ENCODE peak calls at places on chromosomes 7 and 10, in four cellular contexts. One of them, this sample, is unnamed.

GRCh38 chr7:31251441-31251840 is 89.1 kb downstream of the NEUROD6 start:
- DNase-seq in WTC11: no peak
- DNase-seq in HepG2: no peak
- DNase-seq in K562: no peak
- DNase-seq in this sample: no peak

GRCh38 chr7:32036557-32036956 is 33.6 kb downstream of the PDE1C start:
- DNase-seq in WTC11: no peak
- DNase-seq in HepG2: no peak
- DNase-seq in K562: no peak
- DNase-seq in this sample: no peak

GRCh38 chr7:158613481-158613880 is 25.9 kb upstream of the PTPRN2 start:
- DNase-seq in WTC11: no peak
- DNase-seq in HepG2: no peak
- DNase-seq in K562: no peak
- DNase-seq in this sample: peak

GRCh38 chr7:117041822-117042221 is 88.5 kb downstream of the ST7 start:
- DNase-seq in K562: no peak
- DNase-seq in HepG2: no peak
- DNase-seq in WTC11: no peak
- DNase-seq in this sample: no peak

GRCh38 chr7:152335900-152336571 is 99.8 kb downstream of the KMT2C start:
- DNase-seq in K562: no peak
- DNase-seq in HepG2: no peak
- DNase-seq in WTC11: no peak
- DNase-seq in this sample: no peak

GRCh38 chr10:100927266-100927665 is 14.5 kb downstream of the SLF2 start:
- DNase-seq in WTC11: no peak
- DNase-seq in HepG2: no peak
- DNase-seq in K562: no peak
- DNase-seq in this sample: no peak

GRCh38 chr10:52644678-52645434 is 127.7 kb downstream of the MBL2 start:
- DNase-seq in HepG2: peak
- DNase-seq in WTC11: peak
- DNase-seq in K562: peak
- DNase-seq in this sample: no peak

GRCh38 chr10:61164458-61165160 is 220.6 kb upstream of the RHOBTB1 start:
- DNase-seq in HepG2: peak
- DNase-seq in WTC11: no peak
- DNase-seq in K562: no peak
- DNase-seq in this sample: no peak

GRCh38 chr7:144403649-144404061 is at the start of gene NOBOX:
- DNase-seq in HepG2: no peak
- DNase-seq in WTC11: no peak
- DNase-seq in K562: no peak
- DNase-seq in this sample: no peak

GRCh38 chr10:12077580-12078180 is 8.9 kb downstream of the DHTKD1 start:
- DNase-seq in HepG2: no peak
- DNase-seq in K562: no peak
- DNase-seq in WTC11: no peak
- DNase-seq in this sample: peak

GRCh38 chr7:44259547-44260457 is 59.0 kb downstream of the YKT6 start:
- DNase-seq in HepG2: peak
- DNase-seq in K562: no peak
- DNase-seq in WTC11: no peak
- DNase-seq in this sample: no peak

GRCh38 chr7:37901890-37902524 is 14.6 kb downstream of the SFRP4 start:
- DNase-seq in HepG2: peak
- DNase-seq in WTC11: no peak
- DNase-seq in K562: no peak
- DNase-seq in this sample: no peak

GRCh38 chr7:65974191-65974801 is 7.7 kb downstream of the GUSB start:
- DNase-seq in WTC11: no peak
- DNase-seq in HepG2: no peak
- DNase-seq in K562: no peak
- DNase-seq in this sample: no peak

GRCh38 chr7:20199015-20199737 is 18.0 kb downstream of the MACC1 start:
- DNase-seq in WTC11: no peak
- DNase-seq in HepG2: no peak
- DNase-seq in K562: peak
- DNase-seq in this sample: peak

GRCh38 chr7:151924508-151924907 is 31.7 kb upstream of the GALNTL5 start:
- DNase-seq in WTC11: no peak
- DNase-seq in K562: no peak
- DNase-seq in HepG2: no peak
- DNase-seq in this sample: no peak

GRCh38 chr10:91435241-91435640 is 25.1 kb downstream of the HECTD2 start:
- DNase-seq in WTC11: no peak
- DNase-seq in HepG2: no peak
- DNase-seq in K562: no peak
- DNase-seq in this sample: no peak

GRCh38 chr10:49368256-49368655 is 27.6 kb downstream of the DRGX start:
- DNase-seq in HepG2: no peak
- DNase-seq in WTC11: no peak
- DNase-seq in K562: no peak
- DNase-seq in this sample: no peak

GRCh38 chr7:55439627-55440026 is 74.5 kb downstream of the LANCL2 start:
- DNase-seq in HepG2: no peak
- DNase-seq in K562: no peak
- DNase-seq in WTC11: no peak
- DNase-seq in this sample: no peak

GRCh38 chr7:4416436-4417092 is 265.5 kb upstream of the FOXK1 start:
- DNase-seq in HepG2: no peak
- DNase-seq in K562: peak
- DNase-seq in WTC11: no peak
- DNase-seq in this sample: no peak

GRCh38 chr7:159310457-159311171 is 165.9 kb upstream of the VIPR2 start:
- DNase-seq in HepG2: peak
- DNase-seq in WTC11: no peak
- DNase-seq in K562: no peak
- DNase-seq in this sample: no peak

GRCh38 chr10:48606530-48607355 is 1.9 kb upstream of the ARHGAP22 start:
- DNase-seq in K562: no peak
- DNase-seq in WTC11: no peak
- DNase-seq in HepG2: no peak
- DNase-seq in this sample: no peak

GRCh38 chr7:79529214-79529895 is 75.9 kb upstream of the MAGI2 start:
- DNase-seq in K562: no peak
- DNase-seq in WTC11: no peak
- DNase-seq in HepG2: no peak
- DNase-seq in this sample: no peak

GRCh38 chr7:79531905-79532304 is 78.4 kb upstream of the MAGI2 start:
- DNase-seq in HepG2: no peak
- DNase-seq in K562: no peak
- DNase-seq in WTC11: no peak
- DNase-seq in this sample: no peak

GRCh38 chr7:79528421-79528820 is 75.0 kb upstream of the MAGI2 start:
- DNase-seq in WTC11: no peak
- DNase-seq in HepG2: no peak
- DNase-seq in K562: no peak
- DNase-seq in this sample: no peak

GRCh38 chr7:79531116-79531515 is 77.6 kb upstream of the MAGI2 start:
- DNase-seq in HepG2: no peak
- DNase-seq in K562: no peak
- DNase-seq in WTC11: no peak
- DNase-seq in this sample: no peak

DNA sequence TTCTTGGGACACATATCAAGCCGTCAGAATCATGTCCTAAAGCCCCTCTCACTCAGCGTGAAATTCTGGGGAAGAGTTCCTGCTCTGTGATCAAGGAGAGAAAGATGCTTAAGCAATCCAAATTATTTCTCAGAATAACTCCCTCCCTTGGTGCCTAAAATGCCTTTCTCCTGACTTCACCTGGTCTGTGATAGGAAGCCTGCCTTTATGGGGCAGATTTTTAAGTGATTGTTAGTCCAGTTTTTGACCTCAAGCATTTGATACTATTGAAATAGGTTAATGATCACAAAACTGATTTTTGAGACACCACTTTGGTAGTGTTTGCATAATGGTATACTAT is 76.4 kb upstream of the MAGI2 start:
- DNase-seq in K562: no peak
- DNase-seq in HepG2: no peak
- DNase-seq in WTC11: no peak
- DNase-seq in this sample: no peak
- TF ChIP-seq CBFB in K562: no peak
- TF ChIP-seq CBFB in HepG2: no peak
- TF ChIP-seq CBFB in WTC11: no peak
- TF ChIP-seq CBFB in this sample: no peak

GRCh38 chr10:132698211-132698751 is 87.7 kb downstream of the NKX6-2 start:
- DNase-seq in WTC11: peak
- DNase-seq in K562: no peak
- DNase-seq in HepG2: no peak
- DNase-seq in this sample: no peak

GRCh38 chr10:132697568-132698200 is 88.3 kb downstream of the NKX6-2 start:
- DNase-seq in K562: no peak
- DNase-seq in HepG2: no peak
- DNase-seq in WTC11: peak
- DNase-seq in this sample: no peak

GRCh38 chr10:132698761-132699391 is 87.1 kb downstream of the NKX6-2 start:
- DNase-seq in WTC11: no peak
- DNase-seq in HepG2: no peak
- DNase-seq in K562: no peak
- DNase-seq in this sample: no peak

GRCh38 chr10:132696204-132696603 is 89.7 kb downstream of the NKX6-2 start:
- DNase-seq in WTC11: no peak
- DNase-seq in HepG2: no peak
- DNase-seq in K562: no peak
- DNase-seq in this sample: no peak

DNA sequence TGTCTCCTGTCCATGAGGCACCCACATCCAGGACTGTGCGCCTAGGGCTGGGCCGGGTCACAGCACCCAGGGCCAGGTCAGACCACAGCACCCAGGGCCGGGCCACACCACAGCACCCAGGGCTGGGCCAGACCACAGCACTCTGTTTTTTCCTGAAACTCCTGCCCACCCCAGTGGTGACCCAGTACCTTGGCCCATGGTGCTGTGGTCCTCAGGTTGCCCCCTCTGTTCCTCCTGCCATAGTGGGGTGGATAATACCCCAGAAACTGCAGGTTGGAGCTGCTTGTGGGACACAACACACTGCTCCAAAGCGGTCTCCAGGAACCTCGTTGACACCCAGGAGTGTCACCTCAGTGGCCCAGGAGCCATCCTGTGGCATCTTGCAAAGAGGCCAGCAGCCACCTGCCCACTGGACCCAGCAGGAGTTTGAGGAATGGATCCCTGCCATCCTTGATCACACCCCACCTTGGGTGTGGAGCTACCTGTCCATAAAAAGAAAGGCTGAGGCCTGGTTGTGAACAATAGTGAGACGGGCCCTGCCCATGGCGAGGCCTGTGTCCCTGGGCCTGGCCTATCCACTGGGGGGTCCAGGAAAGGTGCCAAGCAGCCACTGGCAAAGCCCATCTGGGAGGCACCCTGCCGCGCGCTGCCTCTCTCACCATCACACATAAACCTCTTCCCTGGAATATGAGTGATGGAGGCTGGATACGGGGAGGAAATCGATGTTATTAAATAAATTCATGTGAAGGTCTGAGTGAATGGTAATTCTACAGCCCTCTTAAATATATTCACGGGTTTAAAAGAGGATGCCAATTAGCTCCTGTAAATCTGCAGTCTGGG is 89.0 kb downstream of the NKX6-2 start:
- DNase-seq in HepG2: no peak
- DNase-seq in K562: no peak
- DNase-seq in WTC11: no peak
- DNase-seq in this sample: no peak
- TF ChIP-seq CBFB in HepG2: no peak
- TF ChIP-seq CBFB in K562: no peak
- TF ChIP-seq CBFB in WTC11: no peak
- TF ChIP-seq CBFB in this sample: no peak

GRCh38 chr7:119931230-119931824 is 341.6 kb upstream of the KCND2 start:
- DNase-seq in WTC11: no peak
- DNase-seq in HepG2: no peak
- DNase-seq in K562: peak
- DNase-seq in this sample: no peak

GRCh38 chr7:119929891-119930290 is 343.1 kb upstream of the KCND2 start:
- DNase-seq in K562: no peak
- DNase-seq in HepG2: no peak
- DNase-seq in WTC11: no peak
- DNase-seq in this sample: no peak

GRCh38 chr7:119936876-119937275 is 336.1 kb upstream of the KCND2 start:
- DNase-seq in HepG2: no peak
- DNase-seq in K562: no peak
- DNase-seq in WTC11: no peak
- DNase-seq in this sample: no peak

GRCh38 chr7:119937745-119938144 is 335.2 kb upstream of the KCND2 start:
- DNase-seq in HepG2: no peak
- DNase-seq in K562: no peak
- DNase-seq in WTC11: no peak
- DNase-seq in this sample: no peak

GRCh38 chr7:119935418-119936025 is 337.5 kb upstream of the KCND2 start:
- DNase-seq in WTC11: no peak
- DNase-seq in HepG2: peak
- DNase-seq in K562: no peak
- DNase-seq in this sample: no peak
- TF ChIP-seq CBFB in WTC11: no peak
- TF ChIP-seq CBFB in HepG2: no peak
- TF ChIP-seq CBFB in K562: no peak
- TF ChIP-seq CBFB in this sample: no peak

GRCh38 chr10:51342381-51342780 is 268.1 kb downstream of the PRKG1 start:
- DNase-seq in WTC11: no peak
- DNase-seq in HepG2: no peak
- DNase-seq in K562: no peak
- DNase-seq in this sample: no peak

GRCh38 chr10:51343391-51343790 is 269.1 kb downstream of the PRKG1 start:
- DNase-seq in WTC11: no peak
- DNase-seq in K562: no peak
- DNase-seq in HepG2: no peak
- DNase-seq in this sample: no peak

GRCh38 chr10:51344371-51344770 is 270.1 kb downstream of the PRKG1 start:
- DNase-seq in HepG2: no peak
- DNase-seq in K562: no peak
- DNase-seq in WTC11: no peak
- DNase-seq in this sample: no peak

DNA sequence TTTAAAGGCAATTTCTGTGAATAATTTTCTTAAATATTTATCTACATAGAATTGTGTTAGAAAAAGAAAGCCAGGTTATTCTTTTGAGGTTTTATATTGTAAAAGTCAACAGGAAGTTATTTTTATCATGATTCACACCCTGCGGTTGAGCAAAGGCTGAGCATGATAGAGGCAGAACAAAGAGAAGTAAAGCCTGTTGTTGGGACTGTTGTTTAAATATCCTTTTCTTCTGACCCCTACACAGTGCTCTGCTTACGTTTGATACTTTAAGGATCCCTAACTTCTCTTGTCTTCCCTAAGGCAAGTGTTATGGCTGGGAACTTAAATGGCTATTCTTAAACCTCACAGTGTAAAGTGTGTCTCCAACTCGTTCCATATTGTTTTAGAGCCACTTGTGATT is 266.9 kb downstream of the PRKG1 start:
- DNase-seq in HepG2: no peak
- DNase-seq in WTC11: no peak
- DNase-seq in K562: no peak
- DNase-seq in this sample: no peak
- TF ChIP-seq CBFB in HepG2: no peak
- TF ChIP-seq CBFB in WTC11: no peak
- TF ChIP-seq CBFB in K562: no peak
- TF ChIP-seq CBFB in this sample: no peak

GRCh38 chr7:90216080-90216674 is 4.6 kb downstream of the STEAP2 start:
- DNase-seq in WTC11: no peak
- DNase-seq in HepG2: no peak
- DNase-seq in K562: no peak
- DNase-seq in this sample: no peak
- TF ChIP-seq CBFB in WTC11: no peak
- TF ChIP-seq CBFB in HepG2: no peak
- TF ChIP-seq CBFB in K562: no peak
- TF ChIP-seq CBFB in this sample: no peak

This sample was measured in GM12878.